ENCODE peak calls at places on chromosomes 6 and 20, in four cellular contexts. One of them, this sample, is unnamed.

GRCh38 chr20:43065299-43065698 is 124.4 kb downstream of the PTPRT start:
- DNase-seq in fibroblast of lung: no peak
- DNase-seq in mucosa of descending colon: no peak
- DNase-seq in IMR-90: no peak
- DNase-seq in this sample: no peak

GRCh38 chr20:1397710-1398109 is 4.9 kb upstream of the FKBP1A start:
- DNase-seq in fibroblast of lung: peak; percentile 40
- DNase-seq in IMR-90: peak; percentile 15
- DNase-seq in mucosa of descending colon: no peak
- DNase-seq in this sample: no peak

GRCh38 chr20:17530716-17531536 is at the start of gene BFSP1:
- DNase-seq in IMR-90: peak; percentile 52
- DNase-seq in mucosa of descending colon: peak; percentile 78
- DNase-seq in fibroblast of lung: peak; percentile 58
- DNase-seq in this sample: no peak

GRCh38 chr20:12241065-12241464 is 323.4 kb downstream of the BTBD3 start:
- DNase-seq in IMR-90: no peak
- DNase-seq in mucosa of descending colon: no peak
- DNase-seq in fibroblast of lung: no peak
- DNase-seq in this sample: no peak

GRCh38 chr6:132142308-132142707 is 191.1 kb upstream of the CCN2 start:
- DNase-seq in fibroblast of lung: no peak
- DNase-seq in mucosa of descending colon: no peak
- DNase-seq in IMR-90: no peak
- DNase-seq in this sample: no peak

GRCh38 chr6:159966339-159966738 is 2.5 kb upstream of the IGF2R start:
- DNase-seq in IMR-90: no peak
- DNase-seq in fibroblast of lung: peak; percentile 61
- DNase-seq in mucosa of descending colon: no peak
- DNase-seq in this sample: no peak

GRCh38 chr6:29924731-29925130 is 17.6 kb upstream of the HLA-A start:
- DNase-seq in IMR-90: no peak
- DNase-seq in fibroblast of lung: no peak
- DNase-seq in mucosa of descending colon: no peak
- DNase-seq in this sample: no peak

GRCh38 chr6:99119109-99120031 is 171.6 kb upstream of the FBXL4 start:
- DNase-seq in mucosa of descending colon: no peak
- DNase-seq in IMR-90: peak; percentile 39
- DNase-seq in fibroblast of lung: peak; percentile 49
- DNase-seq in this sample: no peak

GRCh38 chr6:62775427-62776022 is 435.7 kb upstream of the FKBP1C start:
- DNase-seq in fibroblast of lung: no peak
- DNase-seq in mucosa of descending colon: no peak
- DNase-seq in IMR-90: no peak
- DNase-seq in this sample: no peak

GRCh38 chr6:27312146-27312949 is at the start of gene POM121L2:
- DNase-seq in fibroblast of lung: peak; percentile 36
- DNase-seq in mucosa of descending colon: peak; percentile 84
- DNase-seq in IMR-90: peak; percentile 28
- DNase-seq in this sample: no peak

GRCh38 chr20:47995661-47996060 is 210.4 kb upstream of the SULF2 start:
- DNase-seq in mucosa of descending colon: no peak
- DNase-seq in IMR-90: no peak
- DNase-seq in fibroblast of lung: no peak
- DNase-seq in this sample: no peak

GRCh38 chr20:44961868-44962267 is 1.7 kb upstream of the TOMM34 start:
- DNase-seq in fibroblast of lung: no peak
- DNase-seq in IMR-90: peak; percentile 77
- DNase-seq in mucosa of descending colon: no peak
- DNase-seq in this sample: no peak

GRCh38 chr6:146889303-146889702 is 290.5 kb downstream of the ADGB start:
- DNase-seq in mucosa of descending colon: no peak
- DNase-seq in IMR-90: no peak
- DNase-seq in fibroblast of lung: no peak
- DNase-seq in this sample: no peak

GRCh38 chr6:146891615-146892265 is 293.0 kb downstream of the ADGB start:
- DNase-seq in mucosa of descending colon: no peak
- DNase-seq in fibroblast of lung: peak; percentile 58
- DNase-seq in IMR-90: peak; percentile 57
- DNase-seq in this sample: no peak

GRCh38 chr6:146892283-146892612 is 293.5 kb downstream of the ADGB start:
- DNase-seq in mucosa of descending colon: no peak
- DNase-seq in fibroblast of lung: no peak
- DNase-seq in IMR-90: no peak
- DNase-seq in this sample: no peak

GRCh38 chr6:146890172-146890571 is 291.4 kb downstream of the ADGB start:
- DNase-seq in mucosa of descending colon: no peak
- DNase-seq in fibroblast of lung: no peak
- DNase-seq in IMR-90: no peak
- DNase-seq in this sample: no peak

DNA sequence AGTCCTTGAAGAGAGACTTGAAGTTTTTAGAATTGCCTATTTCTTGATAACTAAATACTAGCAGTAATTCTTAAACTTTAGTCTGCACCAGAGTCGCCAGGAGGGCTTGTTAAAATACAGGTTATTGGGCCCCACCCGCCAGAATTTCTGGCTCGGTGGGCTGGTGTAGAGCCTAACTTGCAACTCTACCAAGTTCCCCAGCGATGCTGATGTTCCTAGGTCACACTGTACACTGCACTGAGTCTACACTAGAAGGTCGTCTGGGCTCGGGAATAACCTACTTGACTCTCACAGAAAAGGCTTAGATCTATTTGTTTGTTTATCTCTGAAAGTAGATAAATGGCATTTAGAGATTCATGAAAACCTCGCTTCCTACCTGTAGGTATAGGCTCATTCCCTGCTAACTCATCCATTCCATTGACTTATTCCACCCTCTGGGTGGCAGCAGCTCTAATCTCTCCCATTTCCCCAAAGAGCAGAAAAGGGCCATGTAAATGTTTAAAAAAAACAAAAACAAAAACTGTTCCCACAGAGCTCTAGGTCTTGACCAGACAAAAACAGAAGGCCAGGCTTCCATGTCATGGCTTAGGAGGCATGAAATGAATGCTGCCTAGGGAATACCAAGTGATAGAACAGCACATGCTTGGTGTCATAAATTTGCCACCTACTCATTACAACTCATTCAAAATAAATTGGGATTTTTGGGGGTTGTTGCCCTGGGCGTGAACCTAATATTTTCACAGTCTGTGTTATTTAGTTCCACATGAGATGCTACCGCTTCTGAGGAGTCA is 292.1 kb downstream of the ADGB start:
- DNase-seq in mucosa of descending colon: no peak
- DNase-seq in IMR-90: no peak
- DNase-seq in fibroblast of lung: no peak
- DNase-seq in this sample: no peak
- TF ChIP-seq CTCF in mucosa of descending colon: no peak
- TF ChIP-seq CTCF in IMR-90: no peak
- TF ChIP-seq CTCF in fibroblast of lung: peak; percentile 14
- TF ChIP-seq CTCF in this sample: no peak

DNA sequence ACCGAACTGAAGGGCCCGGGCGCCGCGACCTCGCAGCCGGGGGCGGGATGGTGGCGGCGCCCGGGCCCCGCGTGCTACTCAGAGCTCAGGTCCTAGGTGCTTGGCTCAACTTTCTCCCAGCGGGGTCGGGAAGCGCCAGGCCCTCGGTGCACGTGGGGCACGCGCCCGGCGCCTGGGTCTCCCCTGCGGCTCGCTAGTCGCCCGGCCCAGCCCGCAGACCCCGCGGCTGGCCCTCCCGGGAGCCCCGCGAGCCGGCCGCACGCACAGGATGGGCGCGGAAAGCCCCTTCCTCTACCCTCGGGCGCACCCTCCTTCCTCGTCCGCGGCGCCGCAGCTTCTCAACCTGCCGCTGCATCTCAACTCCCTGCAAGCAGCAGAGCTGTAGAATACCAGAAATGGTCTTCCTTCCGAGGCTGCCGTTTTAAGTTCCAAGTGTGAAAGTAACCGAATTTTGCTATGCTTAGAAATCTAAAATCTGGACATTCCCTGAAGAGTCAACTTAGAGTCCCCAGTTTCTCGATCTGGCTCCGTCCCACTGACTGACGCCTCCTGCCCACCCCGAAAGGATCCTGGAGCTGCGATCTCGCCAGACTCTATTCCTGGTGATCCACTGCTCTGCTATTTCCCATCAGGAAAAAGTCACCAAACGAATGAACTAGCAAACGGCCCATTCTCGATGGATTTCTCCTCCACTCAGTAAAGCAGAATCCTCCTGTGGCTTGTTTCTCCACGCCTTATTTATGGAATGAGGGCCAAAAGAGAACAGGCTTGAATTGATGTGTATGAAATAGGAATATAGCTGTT is 5.6 kb downstream of the NKX2-4 start:
- DNase-seq in mucosa of descending colon: peak; percentile 21
- DNase-seq in IMR-90: no peak
- DNase-seq in fibroblast of lung: no peak
- DNase-seq in this sample: no peak
- H3K4me3 ChIP-seq in mucosa of descending colon: no peak overlapping the region
- H3K4me3 ChIP-seq in IMR-90: no peak overlapping the region
- H3K4me3 ChIP-seq in fibroblast of lung: no peak overlapping the region
- H3K4me3 ChIP-seq in this sample: no peak overlapping the region

GRCh38 chr6:18302561-18303439 is 38.5 kb upstream of the DEK start:
- DNase-seq in mucosa of descending colon: no peak
- DNase-seq in IMR-90: peak; percentile 12
- DNase-seq in fibroblast of lung: peak; percentile 24
- DNase-seq in this sample: no peak
- TF ChIP-seq CTCF in mucosa of descending colon: no peak
- TF ChIP-seq CTCF in IMR-90: peak; percentile 7
- TF ChIP-seq CTCF in fibroblast of lung: peak; percentile 13
- TF ChIP-seq CTCF in this sample: no peak

GRCh38 chr6:137496909-137497721 is 2.9 kb upstream of the OLIG3 start:
- DNase-seq in mucosa of descending colon: no peak
- DNase-seq in fibroblast of lung: no peak
- DNase-seq in IMR-90: no peak
- DNase-seq in this sample: no peak
- H3K4me3 ChIP-seq in mucosa of descending colon: no peak overlapping the region
- H3K4me3 ChIP-seq in fibroblast of lung: no peak overlapping the region
- H3K4me3 ChIP-seq in IMR-90: no peak overlapping the region
- H3K4me3 ChIP-seq in this sample: no peak overlapping the region

DNA sequence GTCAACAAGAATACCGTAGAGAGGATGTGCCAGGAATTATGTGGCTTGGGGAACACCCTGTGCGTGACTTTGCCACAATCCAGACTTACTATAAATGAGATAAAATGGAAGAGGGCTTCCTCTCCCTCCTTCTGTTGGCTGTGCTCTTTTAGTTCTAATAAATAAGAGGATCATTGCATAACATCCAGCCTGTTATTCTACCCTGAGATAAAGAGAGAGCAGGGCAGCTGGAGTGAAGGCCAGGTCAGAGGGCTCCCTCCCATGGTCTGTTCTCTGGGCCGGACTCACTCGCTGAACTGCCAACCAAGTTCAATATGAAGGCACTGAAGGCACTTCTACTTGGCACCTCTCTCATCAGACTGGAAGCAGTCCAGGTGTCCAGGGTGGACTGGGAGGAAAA is 91.7 kb downstream of the MTFR2 start:
- DNase-seq in fibroblast of lung: peak; percentile 57
- DNase-seq in IMR-90: no peak
- DNase-seq in mucosa of descending colon: no peak
- DNase-seq in this sample: peak; percentile 21
- TF ChIP-seq CTCF in fibroblast of lung: peak; percentile 6
- TF ChIP-seq CTCF in IMR-90: no peak
- TF ChIP-seq CTCF in mucosa of descending colon: no peak
- TF ChIP-seq CTCF in this sample: no peak